ENCODE peak calls at places on chromosomes 7 and 10, in nine cellular contexts. F is astrocyte of the cerebellum, U is heart left ventricle, N is body of pancreas, J is hepatocyte, X is A549, Q is GM12865, E is AG04449, W is fibroblast of villous mesenchyme. Y is an unnamed sample.

GRCh38 chr7:37265006-37265405 is 183.7 kb downstream of the ELMO1 start:
- DNase-seq in F (no peak), U (no peak), N (no peak), J (no peak), X (no peak), Q (no peak), E (no peak), W (no peak), Y (no peak)

GRCh38 chr10:118522791-118523498 is 72.5 kb downstream of the PRLHR start:
- DNase-seq in F (peak), U (no peak), N (no peak), J (no peak), X (no peak), Q (no peak), E (no peak), W (no peak), Y (no peak)

GRCh38 chr10:107986571-107986970 is 822.1 kb upstream of the SORCS1 start:
- DNase-seq in F (no peak), U (no peak), N (no peak), J (no peak), X (no peak), Q (no peak), E (no peak), W (no peak), Y (no peak)

GRCh38 chr10:24303522-24304310 is 94.8 kb downstream of the KIAA1217 start:
- DNase-seq in F (no peak), U (no peak), N (no peak), J (no peak), X (no peak), Q (no peak), E (no peak), W (no peak), Y (no peak)

GRCh38 chr7:39300276-39300675 is 265.9 kb upstream of the YAE1 start:
- DNase-seq in F (no peak), U (no peak), N (no peak), J (no peak), X (no peak), Q (no peak), E (no peak), W (no peak), Y (no peak)

GRCh38 chr10:46096426-46096825 is 50.4 kb upstream of the MSMB start:
- DNase-seq in F (no peak), U (no peak), N (no peak), J (no peak), X (no peak), Q (no peak), E (no peak), W (peak), Y (no peak)

GRCh38 chr10:9188022-9188810 is 1133.7 kb downstream of the GATA3 start:
- DNase-seq in F (no peak), U (no peak), N (no peak), J (no peak), X (peak), Q (no peak), E (no peak), W (no peak), Y (no peak)

GRCh38 chr7:152115021-152115718 is 89.7 kb downstream of the GALNT11 start:
- DNase-seq in F (no peak), U (no peak), N (no peak), J (no peak), X (no peak), Q (no peak), E (no peak), W (no peak), Y (no peak)

GRCh38 chr7:120274899-120275298 is 1.9 kb downstream of the KCND2 start:
- DNase-seq in F (no peak), U (no peak), N (no peak), J (no peak), X (no peak), Q (no peak), E (no peak), W (no peak), Y (no peak)

GRCh38 chr7:28755255-28755654 is 202.9 kb downstream of the TRIL start:
- DNase-seq in F (no peak), U (no peak), N (no peak), J (no peak), X (no peak), Q (no peak), E (no peak), W (peak), Y (no peak)

GRCh38 chr10:79430946-79431345 is 14.5 kb downstream of the ZCCHC24 start:
- DNase-seq in F (no peak), U (peak), N (no peak), J (peak), X (no peak), Q (no peak), E (no peak), W (no peak), Y (no peak)

GRCh38 chr10:1209355-1209979 is 153.3 kb downstream of the WDR37 start:
- DNase-seq in F (no peak), U (no peak), N (no peak), J (no peak), X (no peak), Q (no peak), E (no peak), W (no peak), Y (no peak)

GRCh38 chr7:82542665-82543064 is 99.1 kb upstream of the CACNA2D1 start:
- DNase-seq in F (peak), U (no peak), N (no peak), J (no peak), X (no peak), Q (no peak), E (peak), W (peak), Y (no peak)

GRCh38 chr10:33412261-33413092 is 78.0 kb upstream of the NRP1 start:
- DNase-seq in F (peak), U (peak), N (no peak), J (peak), X (no peak), Q (no peak), E (peak), W (peak), Y (no peak)

GRCh38 chr10:83262434-83262833 is 876.9 kb upstream of the GHITM start:
- DNase-seq in F (no peak), U (no peak), N (no peak), J (no peak), X (no peak), Q (no peak), E (no peak), W (no peak), Y (no peak)

GRCh38 chr10:96743988-96744585 is 23.8 kb upstream of the PIK3AP1 start:
- DNase-seq in F (peak), U (no peak), N (no peak), J (peak), X (no peak), Q (peak), E (no peak), W (peak), Y (no peak)
- TF ChIP-seq CTCF in F (peak), U (peak), N (peak), J (peak), X (peak), Q (peak), E (no peak), W (peak), Y (peak)

GRCh38 chr10:43257210-43258031 is 9.4 kb downstream of the RASGEF1A start:
- DNase-seq in F (no peak), U (no peak), N (no peak), J (peak), X (no peak), Q (no peak), E (no peak), W (no peak), Y (peak)

GRCh38 chr10:43256531-43257209 is 10.2 kb downstream of the RASGEF1A start:
- DNase-seq in F (no peak), U (no peak), N (no peak), J (no peak), X (no peak), Q (no peak), E (no peak), W (no peak), Y (no peak)

GRCh38 chr10:43254881-43255643 is 11.8 kb downstream of the RASGEF1A start:
- DNase-seq in F (no peak), U (no peak), N (no peak), J (no peak), X (no peak), Q (no peak), E (no peak), W (no peak), Y (no peak)

GRCh38 chr10:43254199-43254730 is 12.6 kb downstream of the RASGEF1A start:
- DNase-seq in F (no peak), U (peak), N (no peak), J (peak), X (no peak), Q (no peak), E (no peak), W (no peak), Y (peak)

GRCh38 chr10:43255644-43256431 is 11.0 kb downstream of the RASGEF1A start:
- DNase-seq in F (no peak), U (no peak), N (no peak), J (peak), X (peak), Q (peak), E (no peak), W (no peak), Y (peak)
- TF ChIP-seq CTCF in F (peak), U (peak), N (no peak), J (peak), X (peak), Q (peak), E (peak), W (peak), Y (peak)

DNA sequence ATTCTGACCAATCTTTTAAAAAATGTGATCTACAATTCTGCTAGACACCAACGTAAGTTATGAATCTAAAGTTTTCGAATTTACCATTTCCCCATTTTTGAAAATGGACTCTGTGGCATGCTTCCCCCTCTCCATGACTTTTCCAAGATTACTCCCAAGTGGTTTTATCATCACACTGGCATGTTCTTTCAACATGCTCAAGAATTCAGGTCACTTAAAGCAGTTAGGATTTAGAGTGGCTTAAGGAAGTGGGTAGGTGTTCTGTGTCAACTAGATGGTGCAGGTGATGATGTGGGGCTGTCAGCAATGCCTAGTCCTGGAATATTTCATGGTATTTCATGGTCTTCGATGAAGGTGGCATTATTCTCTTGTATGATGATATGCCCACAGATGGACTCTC is 164.0 kb upstream of the ASAH2 start:
- DNase-seq in F (no peak), U (no peak), N (no peak), J (no peak), X (no peak), Q (no peak), E (no peak), W (no peak), Y (no peak)
- TF ChIP-seq CTCF in F (no peak), U (no peak), N (no peak), J (no peak), X (no peak), Q (no peak), E (no peak), W (no peak), Y (no peak)

DNA sequence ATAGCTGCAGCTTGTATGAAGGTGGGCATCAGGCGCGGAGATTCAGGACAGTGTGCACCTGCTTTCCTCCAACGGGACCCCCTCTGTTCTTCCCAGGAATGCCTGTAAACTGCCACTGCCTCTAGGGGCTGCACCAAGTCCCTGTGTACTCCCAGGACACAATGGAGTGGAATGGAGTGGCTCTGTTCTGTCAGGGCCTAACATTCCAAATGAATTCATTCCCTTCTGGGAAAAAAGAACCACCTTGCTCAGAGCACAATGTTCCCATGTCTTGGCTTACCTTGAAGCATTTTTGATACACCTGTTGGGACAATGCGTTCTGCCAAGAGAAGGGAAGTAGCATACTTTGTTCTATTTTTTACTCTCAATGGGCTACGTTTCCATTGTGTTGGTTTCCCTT is 339.4 kb downstream of the FRMD4A start:
- DNase-seq in F (no peak), U (no peak), N (no peak), J (no peak), X (no peak), Q (no peak), E (no peak), W (no peak), Y (no peak)
- TF ChIP-seq CTCF in F (peak), U (no peak), N (no peak), J (no peak), X (no peak), Q (no peak), E (no peak), W (no peak), Y (no peak)